ENCODE peak calls at places on chromosomes 16 and 17, in four cellular contexts. J is HepG2, E is HCT116, G is K562. B is an unnamed sample.

GRCh38 chr16:79062336-79062735 is 538.2 kb downstream of the MAF start:
- DNase-seq in G (no peak), J (no peak), E (no peak), B (no peak)

GRCh38 chr17:42527932-42528331 is 8.1 kb upstream of the NAGLU start:
- DNase-seq in J (peak), G (no peak), E (no peak), B (no peak)

GRCh38 chr17:48215583-48216139 is 108.1 kb downstream of the SNX11 start:
- DNase-seq in E (peak), G (peak), J (peak), B (peak)

GRCh38 chr16:53743149-53743566 is 39.2 kb downstream of the FTO start:
- DNase-seq in J (peak), G (no peak), E (peak), B (no peak)

GRCh38 chr17:1003972-1004768 is 7.2 kb downstream of the TIMM22 start:
- DNase-seq in E (no peak), J (no peak), G (no peak), B (no peak)

GRCh38 chr17:58572846-58573245 is 58.4 kb upstream of the MTMR4 start:
- DNase-seq in E (no peak), J (peak), G (peak), B (no peak)

GRCh38 chr17:42402121-42402516 is 13.9 kb upstream of the STAT3 start:
- DNase-seq in J (no peak), G (no peak), E (no peak), B (no peak)

GRCh38 chr17:7383742-7384488 is 3.0 kb downstream of the TNK1 start:
- DNase-seq in E (no peak), G (no peak), J (no peak), B (peak)

GRCh38 chr17:4593021-4593797 is 8.9 kb downstream of the SMTNL2 start:
- DNase-seq in E (no peak), J (no peak), G (no peak), B (no peak)

GRCh38 chr16:88973007-88973410 is 4.0 kb downstream of the CBFA2T3 start:
- DNase-seq in J (no peak), E (no peak), G (peak), B (no peak)

GRCh38 chr17:75242461-75243042 is 18.9 kb downstream of the GGA3 start:
- DNase-seq in G (no peak), E (no peak), J (no peak), B (no peak)

GRCh38 chr17:35788504-35788998 is 6.9 kb downstream of the MMP28 start:
- DNase-seq in G (no peak), E (no peak), J (no peak), B (no peak)

GRCh38 chr16:23784811-23785447 is 30.1 kb downstream of the CHP2 start:
- DNase-seq in J (no peak), E (no peak), G (peak), B (no peak)

GRCh38 chr17:35931794-35932419 is 1.3 kb upstream of the RDM1 start:
- DNase-seq in G (no peak), J (no peak), E (no peak), B (no peak)

GRCh38 chr17:20008242-20009051 is 712 bp upstream of the SPECC1 start:
- DNase-seq in G (peak), J (no peak), E (no peak), B (no peak)

GRCh38 chr16:1174477-1175357 is 21.8 kb downstream of the CACNA1H start:
- DNase-seq in E (peak), J (peak), G (no peak), B (no peak)

GRCh38 chr17:8226536-8227237 is 16.3 kb upstream of the AURKB start:
- DNase-seq in J (no peak), G (peak), E (peak), B (no peak)

GRCh38 chr17:64546716-64547115 is 39.9 kb downstream of the CEP95 start:
- DNase-seq in G (no peak), J (no peak), E (no peak), B (no peak)
- TF ChIP-seq FOSL1 in G (no peak), J (no peak), E (no peak), B (no peak)

GRCh38 chr17:30790279-30790678 is 34.2 kb downstream of the CRLF3 start:
- DNase-seq in G (no peak), E (no peak), J (no peak), B (no peak)

GRCh38 chr17:30793282-30793977 is 31.1 kb downstream of the CRLF3 start:
- DNase-seq in J (no peak), E (no peak), G (no peak), B (no peak)

GRCh38 chr17:30796016-30796415 is 28.5 kb downstream of the CRLF3 start:
- DNase-seq in E (no peak), G (no peak), J (no peak), B (no peak)
- TF ChIP-seq FOSL1 in E (no peak), G (no peak), J (no peak), B (no peak)

GRCh38 chr17:59706900-59707181 is 389 bp downstream of the PTRH2 start:
- DNase-seq in J (no peak), G (no peak), E (no peak), B (no peak)
- TF ChIP-seq FOSL1 in J (no peak), G (no peak), E (no peak), B (no peak)

DNA sequence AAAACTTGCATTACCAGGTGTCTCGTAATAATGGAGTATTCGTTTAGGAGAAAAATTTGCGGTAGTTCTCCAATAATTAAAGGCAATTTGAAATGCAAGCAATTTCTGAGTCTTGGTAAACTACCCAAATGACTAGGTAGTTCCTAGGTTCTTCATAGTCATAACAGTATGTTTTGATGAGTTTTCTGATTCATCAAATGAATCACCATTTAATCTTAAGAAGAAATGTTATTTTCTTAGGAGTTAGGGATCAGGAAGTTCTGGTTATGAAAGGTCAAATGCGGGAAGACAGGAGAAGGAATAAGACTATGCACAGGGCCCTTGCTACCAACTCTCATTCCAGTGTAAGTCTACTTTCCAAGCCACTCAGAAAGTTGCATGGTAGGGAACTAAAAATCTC is 221.5 kb upstream of the SOX9 start:
- DNase-seq in J (no peak), G (no peak), E (no peak), B (no peak)
- TF ChIP-seq FOSL1 in J (no peak), G (no peak), E (peak), B (no peak)